ENCODE peak calls at places on chromosomes 11 and 22, in five cellular contexts. One of them, this sample, is unnamed.

GRCh38 chr11:70271635-70271953 is 1.1 kb downstream of the PPFIA1 start:
- DNase-seq in esophagus squamous epithelium: no peak
- DNase-seq in cardiac fibroblast: no peak
- DNase-seq in pancreas: no peak
- DNase-seq in neural progenitor cell: no peak
- DNase-seq in this sample: no peak

GRCh38 chr11:64238076-64238475 is 2.8 kb upstream of the FKBP2 start:
- DNase-seq in cardiac fibroblast: no peak
- DNase-seq in neural progenitor cell: no peak
- DNase-seq in esophagus squamous epithelium: no peak
- DNase-seq in pancreas: no peak
- DNase-seq in this sample: no peak

GRCh38 chr11:106021967-106022794 is at the start of gene MSANTD4:
- DNase-seq in esophagus squamous epithelium: peak
- DNase-seq in neural progenitor cell: peak
- DNase-seq in cardiac fibroblast: peak
- DNase-seq in pancreas: peak
- DNase-seq in this sample: peak

GRCh38 chr22:42920101-42920820 is 63.2 kb upstream of the ARFGAP3 start:
- DNase-seq in cardiac fibroblast: peak
- DNase-seq in esophagus squamous epithelium: no peak
- DNase-seq in pancreas: peak
- DNase-seq in neural progenitor cell: no peak
- DNase-seq in this sample: no peak

GRCh38 chr11:44611088-44611487 is 45.6 kb downstream of the CD82 start:
- DNase-seq in neural progenitor cell: no peak
- DNase-seq in pancreas: no peak
- DNase-seq in esophagus squamous epithelium: no peak
- DNase-seq in cardiac fibroblast: no peak
- DNase-seq in this sample: no peak

GRCh38 chr11:10490398-10491232 is 35.6 kb downstream of the AMPD3 start:
- DNase-seq in cardiac fibroblast: peak
- DNase-seq in neural progenitor cell: peak
- DNase-seq in pancreas: no peak
- DNase-seq in esophagus squamous epithelium: no peak
- DNase-seq in this sample: no peak

GRCh38 chr11:130677486-130678153 is 229.2 kb downstream of the ADAMTS15 start:
- DNase-seq in cardiac fibroblast: peak
- DNase-seq in esophagus squamous epithelium: no peak
- DNase-seq in pancreas: no peak
- DNase-seq in neural progenitor cell: peak
- DNase-seq in this sample: no peak

GRCh38 chr22:32932176-32932575 is 126.0 kb downstream of the SYN3 start:
- DNase-seq in neural progenitor cell: no peak
- DNase-seq in esophagus squamous epithelium: no peak
- DNase-seq in cardiac fibroblast: no peak
- DNase-seq in pancreas: no peak
- DNase-seq in this sample: no peak

GRCh38 chr11:2210366-2211112 is 38.9 kb upstream of the TH start:
- DNase-seq in neural progenitor cell: no peak
- DNase-seq in cardiac fibroblast: no peak
- DNase-seq in esophagus squamous epithelium: no peak
- DNase-seq in pancreas: peak
- DNase-seq in this sample: no peak

GRCh38 chr11:123227763-123228488 is 32.9 kb upstream of the CLMP start:
- DNase-seq in cardiac fibroblast: no peak
- DNase-seq in pancreas: no peak
- DNase-seq in neural progenitor cell: no peak
- DNase-seq in esophagus squamous epithelium: no peak
- DNase-seq in this sample: no peak

GRCh38 chr11:61429691-61430582 is at the start of the genes CPSF7 and SDHAF2:
- DNase-seq in esophagus squamous epithelium: peak
- DNase-seq in pancreas: peak
- DNase-seq in cardiac fibroblast: peak
- DNase-seq in neural progenitor cell: peak
- DNase-seq in this sample: peak
- TF ChIP-seq CTCF in esophagus squamous epithelium: no peak
- TF ChIP-seq CTCF in pancreas: no peak
- TF ChIP-seq CTCF in cardiac fibroblast: no peak
- TF ChIP-seq CTCF in neural progenitor cell: no peak
- TF ChIP-seq CTCF in this sample: no peak

GRCh38 chr22:19431641-19432091 is at the start of gene HIRA:
- DNase-seq in neural progenitor cell: peak
- DNase-seq in pancreas: peak
- DNase-seq in cardiac fibroblast: peak
- DNase-seq in esophagus squamous epithelium: no peak
- DNase-seq in this sample: peak

GRCh38 chr22:19432092-19432844 is at the start of gene MRPL40:
- DNase-seq in neural progenitor cell: peak
- DNase-seq in pancreas: peak
- DNase-seq in esophagus squamous epithelium: peak
- DNase-seq in cardiac fibroblast: peak
- DNase-seq in this sample: peak

GRCh38 chr22:19434829-19435580 is 2.7 kb downstream of the MRPL40 start:
- DNase-seq in cardiac fibroblast: no peak
- DNase-seq in neural progenitor cell: no peak
- DNase-seq in esophagus squamous epithelium: no peak
- DNase-seq in pancreas: no peak
- DNase-seq in this sample: no peak

GRCh38 chr22:19429950-19430889 is 1.3 kb downstream of the HIRA start:
- DNase-seq in pancreas: no peak
- DNase-seq in neural progenitor cell: peak
- DNase-seq in esophagus squamous epithelium: no peak
- DNase-seq in cardiac fibroblast: peak
- DNase-seq in this sample: no peak

GRCh38 chr22:19430890-19431541 is 517 bp downstream of the HIRA start:
- DNase-seq in pancreas: peak
- DNase-seq in neural progenitor cell: peak
- DNase-seq in cardiac fibroblast: peak
- DNase-seq in esophagus squamous epithelium: no peak
- DNase-seq in this sample: peak
- TF ChIP-seq CTCF in pancreas: no peak
- TF ChIP-seq CTCF in neural progenitor cell: peak
- TF ChIP-seq CTCF in cardiac fibroblast: peak
- TF ChIP-seq CTCF in esophagus squamous epithelium: no peak
- TF ChIP-seq CTCF in this sample: peak

DNA sequence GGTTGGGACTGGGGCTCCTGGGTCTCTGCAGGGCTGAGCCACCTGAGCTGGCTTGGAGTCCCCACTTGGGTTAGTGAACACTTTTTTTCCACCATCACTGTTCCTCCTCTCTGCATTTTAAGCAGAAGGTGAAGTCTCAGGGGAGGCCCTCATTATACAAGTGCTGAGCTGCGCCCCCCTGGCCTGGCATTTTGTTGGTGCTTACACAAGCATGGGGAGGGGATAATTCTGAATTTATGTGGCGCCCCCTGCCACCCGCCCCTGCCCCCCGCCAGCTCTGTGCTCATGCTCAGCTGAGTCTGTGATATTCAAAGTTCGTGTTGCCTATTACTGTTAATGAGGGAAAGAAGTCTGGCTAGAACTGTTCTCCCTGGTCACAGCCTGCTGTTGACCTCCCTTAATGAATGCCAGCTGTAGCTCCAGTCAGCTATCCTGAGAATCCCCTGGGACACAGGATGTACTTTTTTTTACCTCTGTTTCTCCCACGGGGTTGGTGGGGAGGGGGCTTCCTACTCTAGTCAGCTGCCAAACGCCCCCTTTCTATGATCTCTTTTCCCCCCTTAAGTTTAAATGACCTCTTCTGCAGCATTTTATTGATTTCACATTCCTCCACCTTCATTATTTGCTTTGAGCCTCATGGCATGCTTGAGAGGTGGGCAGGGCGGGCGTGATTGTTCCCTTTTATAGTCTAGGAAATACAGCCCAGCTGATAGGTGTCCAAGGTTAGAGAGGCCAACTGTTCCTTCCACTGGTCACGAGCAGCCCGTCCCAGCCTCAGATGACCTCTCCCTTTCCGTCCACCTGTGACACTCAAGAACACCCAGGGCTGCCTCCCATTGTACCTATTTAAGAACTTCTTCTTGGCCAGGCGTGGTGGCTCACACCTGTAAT is 12.2 kb downstream of the USP2 start:
- DNase-seq in cardiac fibroblast: no peak
- DNase-seq in pancreas: peak
- DNase-seq in esophagus squamous epithelium: no peak
- DNase-seq in neural progenitor cell: no peak
- DNase-seq in this sample: no peak
- TF ChIP-seq CTCF in cardiac fibroblast: no peak
- TF ChIP-seq CTCF in pancreas: no peak
- TF ChIP-seq CTCF in esophagus squamous epithelium: no peak
- TF ChIP-seq CTCF in neural progenitor cell: no peak
- TF ChIP-seq CTCF in this sample: no peak

GRCh38 chr11:115693002-115693401 is 188.8 kb upstream of the CADM1 start:
- DNase-seq in pancreas: no peak
- DNase-seq in esophagus squamous epithelium: no peak
- DNase-seq in cardiac fibroblast: no peak
- DNase-seq in neural progenitor cell: no peak
- DNase-seq in this sample: no peak

GRCh38 chr11:115684135-115684534 is 179.9 kb upstream of the CADM1 start:
- DNase-seq in neural progenitor cell: no peak
- DNase-seq in pancreas: no peak
- DNase-seq in cardiac fibroblast: no peak
- DNase-seq in esophagus squamous epithelium: no peak
- DNase-seq in this sample: no peak

GRCh38 chr11:115682901-115683300 is 178.7 kb upstream of the CADM1 start:
- DNase-seq in neural progenitor cell: no peak
- DNase-seq in cardiac fibroblast: no peak
- DNase-seq in esophagus squamous epithelium: no peak
- DNase-seq in pancreas: no peak
- DNase-seq in this sample: no peak

GRCh38 chr11:115691030-115691429 is 186.8 kb upstream of the CADM1 start:
- DNase-seq in esophagus squamous epithelium: no peak
- DNase-seq in cardiac fibroblast: no peak
- DNase-seq in neural progenitor cell: no peak
- DNase-seq in pancreas: no peak
- DNase-seq in this sample: no peak

DNA sequence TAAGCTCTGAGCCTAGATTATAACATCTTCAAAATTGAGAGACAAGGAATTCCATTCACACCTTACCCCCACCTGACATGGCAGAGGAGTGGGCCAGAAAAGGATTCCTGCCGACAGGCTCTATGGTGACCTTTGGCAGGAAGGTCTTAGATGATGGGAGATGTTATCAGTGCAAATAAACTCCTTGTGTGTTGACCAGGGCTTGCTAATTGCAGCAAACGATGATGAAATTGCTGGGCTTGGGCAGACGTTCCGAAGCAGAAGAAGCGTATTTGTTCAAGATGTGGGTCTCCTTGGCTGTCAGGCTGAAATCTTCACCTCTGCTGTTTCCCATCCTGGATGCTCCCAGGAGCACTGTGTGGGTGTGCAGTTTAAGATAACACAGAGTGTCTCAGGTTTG is 183.7 kb upstream of the CADM1 start:
- DNase-seq in cardiac fibroblast: no peak
- DNase-seq in neural progenitor cell: no peak
- DNase-seq in esophagus squamous epithelium: no peak
- DNase-seq in pancreas: no peak
- DNase-seq in this sample: no peak
- TF ChIP-seq CTCF in cardiac fibroblast: no peak
- TF ChIP-seq CTCF in neural progenitor cell: no peak
- TF ChIP-seq CTCF in esophagus squamous epithelium: no peak
- TF ChIP-seq CTCF in pancreas: no peak
- TF ChIP-seq CTCF in this sample: no peak

DNA sequence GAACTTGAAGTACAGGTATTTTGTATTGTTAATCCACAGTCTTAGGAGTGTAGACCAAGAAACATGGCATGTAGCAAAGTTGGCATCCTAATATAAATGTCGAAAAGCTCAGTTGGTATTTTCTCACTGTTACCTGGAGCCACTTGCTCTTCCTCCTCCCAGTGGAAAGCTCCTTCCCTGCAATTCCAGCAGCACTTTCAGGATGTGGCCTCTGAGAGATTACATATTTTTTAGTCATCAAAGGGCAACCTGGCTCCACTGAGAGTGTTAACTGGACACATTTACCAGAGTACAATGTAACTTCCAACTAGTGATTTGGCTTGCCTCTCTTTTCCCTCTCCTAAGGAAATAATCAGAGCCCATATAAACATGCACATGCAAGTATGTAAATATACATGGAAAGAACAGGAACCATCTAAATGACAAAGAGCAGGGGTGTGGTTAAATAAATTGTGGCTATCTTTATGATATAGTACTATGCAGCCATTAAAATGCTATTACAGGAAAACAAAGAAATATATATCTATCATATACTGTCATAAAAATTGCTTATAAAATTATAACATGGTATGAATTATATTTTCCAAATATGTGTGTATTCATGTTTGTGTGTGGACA is 14.2 kb upstream of the EED start:
- DNase-seq in neural progenitor cell: no peak
- DNase-seq in esophagus squamous epithelium: no peak
- DNase-seq in pancreas: no peak
- DNase-seq in cardiac fibroblast: no peak
- DNase-seq in this sample: no peak
- TF ChIP-seq CTCF in neural progenitor cell: no peak
- TF ChIP-seq CTCF in esophagus squamous epithelium: no peak
- TF ChIP-seq CTCF in pancreas: no peak
- TF ChIP-seq CTCF in cardiac fibroblast: peak
- TF ChIP-seq CTCF in this sample: no peak

DNA sequence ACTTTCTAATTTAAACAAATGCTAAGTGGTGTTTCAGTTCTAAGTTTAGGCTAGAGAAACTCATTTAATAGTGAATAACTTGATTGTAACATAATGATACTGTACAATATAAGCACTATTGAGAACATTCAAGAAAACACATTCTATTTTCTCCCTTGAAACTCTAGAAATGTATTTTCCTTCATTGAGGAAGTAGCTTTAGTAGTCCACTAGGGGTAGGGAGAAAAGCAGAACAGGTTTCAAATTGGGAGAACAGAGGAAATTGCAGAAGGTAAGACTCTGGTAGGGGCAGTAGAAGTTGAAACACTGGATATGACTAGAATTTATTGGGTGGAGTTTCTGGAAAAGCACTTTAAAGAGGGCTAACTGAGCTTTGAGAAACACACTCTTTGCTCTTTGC is 31.6 kb upstream of the MPPED2 start:
- DNase-seq in neural progenitor cell: no peak
- DNase-seq in cardiac fibroblast: no peak
- DNase-seq in pancreas: no peak
- DNase-seq in esophagus squamous epithelium: no peak
- DNase-seq in this sample: no peak
- TF ChIP-seq CTCF in neural progenitor cell: peak
- TF ChIP-seq CTCF in cardiac fibroblast: no peak
- TF ChIP-seq CTCF in pancreas: no peak
- TF ChIP-seq CTCF in esophagus squamous epithelium: no peak
- TF ChIP-seq CTCF in this sample: peak